ENCODE peak calls at places on chromosomes 2 and 18, in six cellular contexts. Z, G, V, Q, C and B are unnamed samples.

GRCh38 chr2:64866797-64867196 is 122.4 kb upstream of the SLC1A4 start:
- DNase-seq in Z (no peak), G (no peak), V (no peak), Q (peak; percentile 96), C (no peak), B (no peak)

GRCh38 chr2:186554850-186555785 is 34.7 kb upstream of the ITGAV start:
- DNase-seq in Z (no peak), G (no peak), V (no peak), Q (peak; percentile 56), C (no peak), B (no peak)

GRCh38 chr2:37322368-37322767 is 2.3 kb downstream of the PRKD3 start:
- DNase-seq in Z (no peak), G (no peak), V (no peak), Q (peak; percentile 23), C (no peak), B (no peak)

GRCh38 chr2:177334940-177335543 is 57.5 kb upstream of the AGPS start:
- DNase-seq in Z (peak; percentile 34), G (no peak), V (no peak), Q (no peak), C (no peak), B (no peak)

GRCh38 chr2:193382583-193382982 is 1187.8 kb upstream of the TMEFF2 start:
- DNase-seq in Z (no peak), G (no peak), V (no peak), Q (no peak), C (no peak), B (peak; percentile 81)

GRCh38 chr2:134712736-134713495 is 5.9 kb downstream of the TMEM163 start:
- DNase-seq in Z (peak; percentile 28), G (no peak), V (no peak), Q (no peak), C (no peak), B (no peak)

GRCh38 chr2:97360202-97360601 is 229.5 kb downstream of the ANKRD36B start:
- DNase-seq in Z (no peak), G (no peak), V (no peak), Q (no peak), C (peak; percentile 46), B (peak; percentile 96)

GRCh38 chr18:34122724-34123334 is 101.9 kb downstream of the NOL4 start:
- DNase-seq in Z (peak; percentile 40), G (no peak), V (no peak), Q (peak; percentile 73), C (no peak), B (peak; percentile 65)

GRCh38 chr2:183269956-183270355 is 145.7 kb downstream of the NUP35 start:
- DNase-seq in Z (no peak), G (no peak), V (no peak), Q (no peak), C (no peak), B (no peak)

GRCh38 chr2:28445448-28446258 is 50.2 kb upstream of the PLB1 start:
- DNase-seq in Z (no peak), G (no peak), V (no peak), Q (peak; percentile 95), C (no peak), B (peak; percentile 87)

GRCh38 chr2:2696341-2697132 is 365.5 kb upstream of the MYT1L start:
- DNase-seq in Z (no peak), G (no peak), V (no peak), Q (no peak), C (no peak), B (no peak)

GRCh38 chr2:85049236-85049635 is 78.3 kb downstream of the KCMF1 start:
- DNase-seq in Z (no peak), G (no peak), V (no peak), Q (no peak), C (no peak), B (no peak)

GRCh38 chr18:52903858-52904257 is 563.9 kb downstream of the DCC start:
- DNase-seq in Z (peak; percentile 48), G (no peak), V (no peak), Q (no peak), C (peak; percentile 59), B (peak; percentile 68)

GRCh38 chr18:331231-331771 is 63.5 kb upstream of the THOC1 start:
- DNase-seq in Z (no peak), G (no peak), V (no peak), Q (peak; percentile 44), C (no peak), B (no peak)

GRCh38 chr2:64748561-64748960 is 94.8 kb upstream of the SERTAD2 start:
- DNase-seq in Z (no peak), G (no peak), V (no peak), Q (no peak), C (no peak), B (no peak)

GRCh38 chr2:26892133-26892532 is 44.2 kb downstream of the DPYSL5 start:
- DNase-seq in Z (no peak), G (no peak), V (no peak), Q (no peak), C (no peak), B (no peak)

GRCh38 chr2:232748038-232748437 is 28.3 kb downstream of the KCNJ13 start:
- DNase-seq in Z (no peak), G (no peak), V (no peak), Q (no peak), C (no peak), B (no peak)